ENCODE peak calls at places on chromosomes 4 and X, in eight cellular contexts. M is naive thymus-derived CD4-positive, alpha-beta T cell; H is psoas muscle; J is CD4-positive, CD25-positive, alpha-beta regulatory T cell; I is right cardiac atrium; F is CD4-positive, alpha-beta memory T cell; P is cardiac fibroblast; C is kidney. A is an unnamed sample.

GRCh38 chr4:156971623-156972369 is at the start of gene PDGFC:
- DNase-seq in M (no peak), H (peak), J (no peak), I (peak), F (no peak), P (peak), C (peak), A (peak)

GRCh38 chr4:5942947-5943346 is 50.1 kb upstream of the CRMP1 start:
- DNase-seq in M (no peak), H (no peak), J (no peak), I (no peak), F (no peak), P (no peak), C (no peak), A (no peak)

GRCh38 chr4:155978810-155979209 is 25.1 kb upstream of the CTSO start:
- DNase-seq in M (no peak), H (no peak), J (no peak), I (no peak), F (no peak), P (no peak), C (no peak), A (no peak)

GRCh38 chr4:175246941-175247340 is 328.8 kb downstream of the ADAM29 start:
- DNase-seq in M (no peak), H (no peak), J (no peak), I (no peak), F (no peak), P (no peak), C (no peak), A (no peak)

GRCh38 chr4:2820216-2820982 is 23.2 kb upstream of the ADD1 start:
- DNase-seq in M (no peak), H (peak), J (no peak), I (peak), F (no peak), P (no peak), C (peak), A (no peak)

GRCh38 chrX:39805022-39805421 is 292.7 kb downstream of the BCOR start:
- DNase-seq in M (no peak), H (no peak), J (no peak), I (no peak), F (no peak), P (no peak), C (no peak), A (peak)

GRCh38 chrX:72052415-72053090 is 79.2 kb downstream of the RTL5 start:
- DNase-seq in M (no peak), H (no peak), J (no peak), I (no peak), F (no peak), P (no peak), C (no peak), A (peak)

GRCh38 chr4:100504086-100504874 is 13.5 kb downstream of the EMCN start:
- DNase-seq in M (no peak), H (no peak), J (no peak), I (no peak), F (no peak), P (no peak), C (no peak), A (no peak)

GRCh38 chr4:27763830-27764525 is 903.3 kb downstream of the STIM2 start:
- DNase-seq in M (no peak), H (no peak), J (no peak), I (no peak), F (no peak), P (no peak), C (no peak), A (peak)

GRCh38 chr4:60605651-60606354 is 594.3 kb upstream of the ADGRL3 start:
- DNase-seq in M (no peak), H (no peak), J (no peak), I (no peak), F (no peak), P (peak), C (no peak), A (peak)

GRCh38 chr4:52643846-52644245 is 15.3 kb downstream of the USP46 start:
- DNase-seq in M (no peak), H (peak), J (no peak), I (peak), F (no peak), P (peak), C (no peak), A (peak)

GRCh38 chrX:56729152-56729557 is at the start of gene NBDY:
- DNase-seq in M (peak), H (peak), J (peak), I (peak), F (peak), P (peak), C (peak), A (peak)

GRCh38 chr4:69843932-69844331 is 16.0 kb downstream of the SULT1E1 start:
- DNase-seq in M (no peak), H (no peak), J (no peak), I (no peak), F (no peak), P (no peak), C (no peak), A (no peak)

GRCh38 chrX:53163436-53163835 is 61.6 kb downstream of the KDM5C start:
- DNase-seq in M (no peak), H (no peak), J (no peak), I (no peak), F (no peak), P (no peak), C (no peak), A (no peak)

GRCh38 chrX:81337805-81338204 is 135.9 kb downstream of the SH3BGRL start:
- DNase-seq in M (no peak), H (no peak), J (no peak), I (no peak), F (no peak), P (no peak), C (peak), A (no peak)

GRCh38 chr4:149291463-149291862 is 524.2 kb downstream of the IQCM start:
- DNase-seq in M (no peak), H (peak), J (no peak), I (peak), F (no peak), P (peak), C (no peak), A (peak)

GRCh38 chr4:169724251-169724650 is 33.5 kb downstream of the HPF1 start:
- DNase-seq in M (no peak), H (no peak), J (no peak), I (no peak), F (no peak), P (peak), C (no peak), A (peak)

GRCh38 chrX:3527166-3527565 is 180.7 kb upstream of the MXRA5 start:
- DNase-seq in M (no peak), H (no peak), J (no peak), I (no peak), F (no peak), P (no peak), C (no peak), A (no peak)

GRCh38 chr4:158670975-158671664 is 567 bp downstream of the C4orf46 start:
- DNase-seq in M (peak), H (peak), J (peak), I (peak), F (peak), P (peak), C (peak), A (peak)

GRCh38 chr4:29304595-29304994 is 1415.6 kb upstream of the PCDH7 start:
- DNase-seq in M (no peak), H (no peak), J (no peak), I (no peak), F (no peak), P (no peak), C (no peak), A (peak)

GRCh38 chrX:150036181-150036580 is 97.9 kb upstream of the EOLA2 start:
- DNase-seq in M (no peak), H (no peak), J (no peak), I (no peak), F (no peak), P (peak), C (no peak), A (peak)

GRCh38 chr4:148445071-148445902 is 3.1 kb upstream of the NR3C2 start:
- DNase-seq in M (peak), H (peak), J (peak), I (peak), F (peak), P (no peak), C (peak), A (no peak)

GRCh38 chr4:7427326-7428260 is 7.1 kb downstream of the PSAPL1 start:
- DNase-seq in M (peak), H (no peak), J (no peak), I (no peak), F (no peak), P (no peak), C (peak), A (no peak)

GRCh38 chr4:11488657-11489448 is 60.2 kb upstream of the HS3ST1 start:
- DNase-seq in M (no peak), H (no peak), J (no peak), I (no peak), F (no peak), P (no peak), C (no peak), A (peak)

GRCh38 chr4:81504685-81505598 is 33.2 kb upstream of the RASGEF1B start:
- DNase-seq in M (peak), H (peak), J (peak), I (peak), F (peak), P (peak), C (peak), A (no peak)

GRCh38 chr4:144894525-144894924 is 203.5 kb downstream of the ANAPC10 start:
- DNase-seq in M (no peak), H (peak), J (no peak), I (peak), F (no peak), P (peak), C (no peak), A (peak)

GRCh38 chrX:109536439-109537323 is at the start of gene NXT2:
- DNase-seq in M (peak), H (peak), J (peak), I (peak), F (peak), P (peak), C (peak), A (peak)

GRCh38 chr4:2364654-2365053 is 53.8 kb downstream of the ZFYVE28 start:
- DNase-seq in M (peak), H (peak), J (peak), I (peak), F (peak), P (peak), C (peak), A (peak)

GRCh38 chrX:50618788-50619558 is 148.3 kb upstream of the DGKK start:
- DNase-seq in M (no peak), H (no peak), J (no peak), I (peak), F (no peak), P (peak), C (peak), A (peak)

GRCh38 chr4:95693594-95693993 is 144.8 kb upstream of the UNC5C start:
- DNase-seq in M (no peak), H (no peak), J (no peak), I (no peak), F (no peak), P (peak), C (no peak), A (peak)

GRCh38 chr4:163744861-163745260 is 250.4 kb downstream of the TMA16 start:
- DNase-seq in M (no peak), H (no peak), J (no peak), I (no peak), F (no peak), P (no peak), C (no peak), A (no peak)

GRCh38 chrX:140509468-140510305 is 4.8 kb upstream of the SOX3 start:
- DNase-seq in M (no peak), H (no peak), J (no peak), I (no peak), F (no peak), P (no peak), C (no peak), A (no peak)

GRCh38 chrX:140508958-140509357 is 4.1 kb upstream of the SOX3 start:
- DNase-seq in M (no peak), H (no peak), J (no peak), I (no peak), F (no peak), P (no peak), C (no peak), A (no peak)

GRCh38 chrX:140507982-140508305 is 3.1 kb upstream of the SOX3 start:
- DNase-seq in M (no peak), H (no peak), J (no peak), I (no peak), F (no peak), P (no peak), C (no peak), A (no peak)

GRCh38 chrX:140505421-140506337 is 810 bp upstream of the SOX3 start:
- DNase-seq in M (no peak), H (no peak), J (no peak), I (no peak), F (no peak), P (no peak), C (no peak), A (no peak)

DNA sequence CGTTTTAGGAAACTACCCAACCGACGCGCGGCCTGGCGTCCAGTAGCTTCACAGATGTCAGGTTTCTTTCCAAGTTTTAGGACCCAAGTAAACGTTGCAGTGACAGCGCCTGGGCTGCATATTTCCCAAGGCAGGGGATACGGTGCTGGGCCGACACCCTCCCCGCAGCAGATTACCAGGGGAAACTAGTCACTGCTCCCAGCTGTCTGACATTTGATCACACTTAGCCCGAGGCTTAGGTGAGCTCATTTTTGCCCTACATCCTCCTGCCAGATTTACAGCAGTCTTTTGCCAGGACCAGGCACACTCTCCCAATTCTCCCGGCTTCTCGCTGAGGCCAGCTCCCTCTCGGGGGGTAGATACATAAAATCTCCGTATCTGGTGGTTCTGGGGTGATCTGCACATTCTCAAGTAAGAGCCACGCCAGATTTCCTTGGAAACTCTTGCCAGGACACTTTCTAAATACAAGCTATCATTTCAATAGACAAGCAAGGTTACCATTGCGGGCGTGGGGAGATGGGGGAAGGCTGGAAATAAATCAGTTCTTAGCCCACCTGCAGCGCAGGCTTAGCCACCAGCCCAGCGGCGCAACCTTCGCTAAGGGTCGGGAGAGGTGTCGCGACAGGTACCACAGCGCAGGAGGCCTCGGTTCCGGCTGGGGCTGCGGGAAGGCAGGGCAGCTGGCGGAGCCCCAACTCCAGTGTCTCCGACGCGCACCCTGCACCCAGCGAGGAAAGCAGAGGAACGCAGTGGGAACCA is 2.5 kb upstream of the SOX3 start:
- DNase-seq in M (no peak), H (no peak), J (no peak), I (no peak), F (no peak), P (no peak), C (no peak), A (peak)
- H3K4me3 ChIP-seq in M (no peak), H (no peak), J (no peak), I (no peak), F (no peak), P (no peak), C (no peak), A (no peak)

GRCh38 chr4:153922148-153922547 is 133.3 kb upstream of the SFRP2 start:
- DNase-seq in M (no peak), H (no peak), J (no peak), I (no peak), F (no peak), P (no peak), C (no peak), A (no peak)
- H3K4me3 ChIP-seq in M (no peak), H (no peak), J (no peak), I (no peak), F (no peak), P (no peak), C (no peak), A (no peak)

DNA sequence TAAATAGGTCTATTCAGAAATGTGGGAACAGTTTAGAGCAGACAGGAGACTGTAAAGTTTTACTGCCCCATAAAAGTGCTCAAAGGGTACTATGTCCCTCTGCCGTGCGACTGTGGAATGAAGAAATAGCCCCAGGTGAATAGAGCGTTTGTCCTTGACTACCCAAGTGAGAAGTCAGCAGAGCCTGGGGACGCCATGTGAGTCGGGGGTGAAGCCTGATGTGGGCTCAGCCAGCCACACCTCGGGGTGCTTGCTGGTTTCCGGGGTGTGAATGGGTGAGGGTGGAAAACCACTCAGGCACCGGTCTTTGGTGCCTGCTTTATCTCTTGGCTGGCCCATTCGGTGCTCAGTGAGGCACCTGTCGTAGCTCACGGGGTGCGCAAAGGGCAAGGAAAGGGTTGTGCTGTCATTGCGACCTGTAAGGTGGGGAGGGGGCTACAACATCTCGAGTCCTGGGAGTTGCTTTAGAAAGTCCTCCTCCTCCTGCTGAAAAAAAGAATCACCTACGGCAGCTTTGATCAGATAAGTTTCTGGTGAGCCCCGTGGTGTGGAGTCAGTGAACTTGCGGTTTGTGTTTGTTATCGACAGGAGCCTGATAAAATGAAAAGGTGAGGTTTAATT is 895 bp downstream of the TRIM2 start:
- DNase-seq in M (no peak), H (no peak), J (peak), I (no peak), F (peak), P (no peak), C (peak), A (no peak)
- H3K4me3 ChIP-seq in M (peak), H (peak), J (peak), I (no peak), F (no peak), P (peak), C (peak), A (no peak)

GRCh38 chrX:152806035-152806434 is 24.5 kb downstream of the CETN2 start:
- DNase-seq in M (no peak), H (no peak), J (no peak), I (no peak), F (no peak), P (no peak), C (no peak), A (no peak)
- H3K4me3 ChIP-seq in M (no peak), H (no peak), J (no peak), I (no peak), F (no peak), P (no peak), C (no peak), A (no peak)

GRCh38 chrX:123713434-123713833 is 19.4 kb downstream of the THOC2 start:
- DNase-seq in M (no peak), H (no peak), J (no peak), I (no peak), F (no peak), P (no peak), C (no peak), A (no peak)
- H3K4me3 ChIP-seq in M (no peak), H (no peak), J (no peak), I (no peak), F (no peak), P (no peak), C (no peak), A (no peak)

GRCh38 chrX:152640039-152640818 is 2.5 kb downstream of the GABRQ start:
- DNase-seq in M (no peak), H (no peak), J (no peak), I (peak), F (no peak), P (no peak), C (no peak), A (peak)

GRCh38 chrX:152639426-152639825 is 1.7 kb downstream of the GABRQ start:
- DNase-seq in M (no peak), H (no peak), J (no peak), I (no peak), F (no peak), P (no peak), C (no peak), A (no peak)

GRCh38 chrX:152635941-152636340 is 1.8 kb upstream of the GABRQ start:
- DNase-seq in M (no peak), H (no peak), J (no peak), I (no peak), F (no peak), P (peak), C (no peak), A (peak)

GRCh38 chrX:152637649-152638442 is at the start of gene GABRQ:
- DNase-seq in M (no peak), H (peak), J (no peak), I (peak), F (no peak), P (peak), C (peak), A (peak)

DNA sequence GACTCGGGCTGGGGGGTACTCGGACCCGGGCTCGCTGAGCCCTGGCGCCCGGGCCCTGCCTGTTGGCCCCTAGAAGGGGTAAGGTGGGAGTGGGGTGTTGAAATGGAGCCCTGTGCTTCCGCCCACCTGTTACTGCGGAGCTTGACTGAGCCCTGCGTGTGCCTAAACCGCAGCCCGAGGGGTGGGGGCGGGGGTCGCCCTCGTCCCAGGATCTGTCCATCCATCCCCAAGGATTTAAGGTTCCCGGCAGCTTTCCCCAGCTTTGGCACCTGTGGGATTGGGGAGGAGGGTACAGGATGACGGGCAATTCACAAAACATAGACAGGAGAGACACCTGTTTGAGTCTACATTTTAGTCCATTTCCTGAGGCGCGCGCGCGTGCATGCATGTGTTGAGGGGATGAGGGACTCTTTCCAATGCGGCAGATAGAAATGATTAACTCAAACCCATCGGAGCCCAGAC is 779 bp downstream of the GABRQ start:
- DNase-seq in M (no peak), H (no peak), J (no peak), I (no peak), F (no peak), P (no peak), C (no peak), A (no peak)
- H3K4me3 ChIP-seq in M (no peak), H (no peak), J (no peak), I (no peak), F (no peak), P (no peak), C (no peak), A (no peak)

GRCh38 chrX:35919536-35920309 is at the start of gene CFAP47:
- DNase-seq in M (no peak), H (no peak), J (no peak), I (peak), F (no peak), P (no peak), C (peak), A (peak)
- H3K4me3 ChIP-seq in M (no peak), H (peak), J (no peak), I (peak), F (no peak), P (no peak), C (peak), A (peak)

DNA sequence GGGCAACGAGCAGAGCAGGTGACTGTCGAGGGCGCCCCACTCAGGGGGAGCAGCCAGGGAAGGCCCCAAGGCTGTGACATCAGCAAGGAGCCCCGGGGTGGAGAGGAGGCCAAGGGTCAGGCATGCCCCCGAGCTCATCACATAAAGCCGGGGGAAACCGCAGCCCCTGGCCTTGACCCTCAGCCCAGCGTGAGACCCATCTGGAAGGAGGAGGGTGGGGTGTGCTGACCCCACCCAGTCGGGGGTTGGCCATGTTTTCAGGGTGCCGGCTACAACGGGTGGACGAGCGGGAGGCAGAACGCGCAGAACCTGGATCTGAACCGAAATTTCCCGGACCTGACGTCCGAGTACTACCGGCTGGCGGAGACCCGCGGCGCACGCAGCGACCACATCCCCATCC is 13.9 kb downstream of the CPZ start:
- DNase-seq in M (no peak), H (no peak), J (no peak), I (peak), F (no peak), P (no peak), C (no peak), A (no peak)
- H3K4me3 ChIP-seq in M (no peak), H (no peak), J (no peak), I (no peak), F (no peak), P (no peak), C (no peak), A (no peak)

GRCh38 chrX:12972239-12972638 is 2.7 kb upstream of the TMSB4X start:
- DNase-seq in M (no peak), H (no peak), J (no peak), I (no peak), F (no peak), P (no peak), C (no peak), A (no peak)
- H3K4me3 ChIP-seq in M (peak), H (no peak), J (peak), I (no peak), F (peak), P (no peak), C (no peak), A (no peak)

A was measured in epithelial cell of esophagus.